ENCODE peak calls at places on chromosome 5, in six cellular contexts. V is amygdala; Y is stimulated activated naive CD8-positive, alpha-beta T cell treated with anti-CD3 and anti-CD28 coated beads, Interleukin-15, Interleukin-2, amounts not matched to agents 100 U/mL and 50 U/mL, for 24 hours; Z is G401; D is activated T-cell treated with anti-CD3 and anti-CD28 coated beads for 48 hours; W is WTC11. E is an unnamed sample.

GRCh38 chr5:123690821-123691220 is 178.8 kb downstream of the CSNK1G3 start:
- DNase-seq in D (no peak), Y (no peak), W (no peak), V (no peak), Z (no peak), E (no peak)

GRCh38 chr5:50593681-50594080 is 72.8 kb upstream of the PARP8 start:
- DNase-seq in Z (no peak), D (no peak), V (no peak), W (no peak), Y (no peak), E (peak)

GRCh38 chr5:55982957-55983381 is 11.8 kb downstream of the IL6ST start:
- DNase-seq in V (no peak), Y (no peak), W (no peak), D (no peak), Z (peak), E (no peak)

GRCh38 chr5:131156385-131156784 is 8.7 kb downstream of the HINT1 start:
- DNase-seq in V (no peak), D (no peak), W (no peak), Z (no peak), Y (no peak), E (no peak)

GRCh38 chr5:131281868-131282234 is 18.0 kb downstream of the CDC42SE2 start:
- DNase-seq in V (no peak), Y (no peak), W (no peak), D (no peak), Z (no peak), E (no peak)

GRCh38 chr5:93150311-93151012 is 430.6 kb downstream of the NR2F1-AS1 start:
- DNase-seq in Y (no peak), Z (no peak), V (no peak), W (no peak), D (no peak), E (no peak)

GRCh38 chr5:51559390-51559789 is 176.1 kb downstream of the ISL1 start:
- DNase-seq in V (no peak), D (no peak), Y (no peak), Z (no peak), W (no peak), E (no peak)

GRCh38 chr5:148387325-148387724 is 3.6 kb downstream of the FBXO38 start:
- DNase-seq in Y (no peak), W (no peak), Z (no peak), V (no peak), D (no peak), E (no peak)

GRCh38 chr5:140131967-140132409 is 6.3 kb downstream of the IGIP start:
- DNase-seq in W (no peak), V (no peak), Y (no peak), Z (no peak), D (no peak), E (peak)

GRCh38 chr5:132475531-132475930 is 15.0 kb downstream of the IRF1 start:
- DNase-seq in Y (no peak), W (no peak), D (no peak), Z (peak), V (no peak), E (no peak)

E was measured in DND-41.